ENCODE peak calls at places on chromosomes 7 and 10, in five cellular contexts. K is HCEC 1CT, J is hypothalamus, F is nucleus accumbens, D is MCF 10A. V is an unnamed sample.

GRCh38 chr7:28921822-28922221 is 36.3 kb downstream of the TRIL start:
- DNase-seq in K (peak; percentile 50), J (no peak), F (peak; percentile 8), D (peak; percentile 74), V (peak; percentile 68)

GRCh38 chr10:95550073-95550672 is 11.0 kb downstream of the SORBS1 start:
- DNase-seq in K (no peak), J (no peak), F (no peak), D (no peak), V (no peak)

GRCh38 chr7:132049462-132050304 is 493.3 kb upstream of the PODXL start:
- DNase-seq in K (no peak), J (no peak), F (no peak), D (peak; percentile 54), V (peak; percentile 37)

GRCh38 chr10:108005627-108006026 is 841.1 kb upstream of the SORCS1 start:
- DNase-seq in K (no peak), J (no peak), F (no peak), D (no peak), V (no peak)

GRCh38 chr7:99679400-99680191 is at the start of gene CYP3A5:
- DNase-seq in K (no peak), J (no peak), F (no peak), D (no peak), V (peak; percentile 63)

GRCh38 chr10:132232553-132232949 is 45.8 kb downstream of the DPYSL4 start:
- DNase-seq in K (no peak), J (no peak), F (no peak), D (no peak), V (no peak)

GRCh38 chr7:2030475-2031456 is 202.0 kb downstream of the MAD1L1 start:
- DNase-seq in K (no peak), J (no peak), F (no peak), D (no peak), V (no peak)

GRCh38 chr7:90180011-90180585 is 25.8 kb downstream of the STEAP1 start:
- DNase-seq in K (peak; percentile 18), J (no peak), F (no peak), D (peak; percentile 59), V (no peak)

GRCh38 chr10:125028291-125028867 is 86.5 kb downstream of the ZRANB1 start:
- DNase-seq in K (peak; percentile 72), J (no peak), F (no peak), D (no peak), V (peak; percentile 44)

GRCh38 chr7:136677456-136678365 is 190.7 kb upstream of the CHRM2 start:
- DNase-seq in K (peak; percentile 61), J (no peak), F (no peak), D (peak; percentile 25), V (peak; percentile 58)

GRCh38 chr10:4190876-4191275 is 405.9 kb upstream of the KLF6 start:
- DNase-seq in K (no peak), J (no peak), F (no peak), D (no peak), V (no peak)

GRCh38 chr7:131628634-131629033 is 72.2 kb upstream of the PODXL start:
- DNase-seq in K (no peak), J (no peak), F (no peak), D (no peak), V (no peak)

GRCh38 chr7:309586-310228 is 19.7 kb downstream of the FOXL3 start:
- DNase-seq in K (no peak), J (no peak), F (no peak), D (no peak), V (no peak)